ENCODE peak calls at places on chromosomes 7 and 10, in seven cellular contexts. M is endodermal cell; J is Peyer's patch; E is NCI-H1694; C is CD4-positive, alpha-beta T cell; Y is iris pigment epithelial cell; X is pancreas. W is an unnamed sample.

GRCh38 chr7:69813637-69814240 is 215.5 kb downstream of the AUTS2 start:
- DNase-seq in M (no peak), J (no peak), E (no peak), C (no peak), Y (no peak), X (no peak), W (no peak)

GRCh38 chr10:46289209-46289810 is 2.5 kb downstream of the ANTXRL start:
- DNase-seq in M (peak; percentile 22), J (no peak), E (no peak), C (no peak), Y (peak; percentile 34), X (no peak), W (no peak)

GRCh38 chr10:116888380-116889055 is 39.2 kb downstream of the ENO4 start:
- DNase-seq in M (peak; percentile 84), J (no peak), E (no peak), C (no peak), Y (peak; percentile 91), X (peak; percentile 66), W (no peak)

GRCh38 chr10:43739171-43739570 is 90.5 kb upstream of the ZNF32 start:
- DNase-seq in M (no peak), J (no peak), E (no peak), C (no peak), Y (no peak), X (no peak), W (no peak)

GRCh38 chr10:119734396-119735332 is 8.8 kb downstream of the INPP5F start:
- DNase-seq in M (no peak), J (no peak), E (no peak), C (no peak), Y (peak; percentile 64), X (no peak), W (no peak)

GRCh38 chr10:124701435-124701834 is 42.7 kb downstream of the FAM53B start:
- DNase-seq in M (no peak), J (peak; percentile 58), E (no peak), C (no peak), Y (peak; percentile 88), X (peak; percentile 74), W (no peak)

GRCh38 chr10:7551891-7552731 is 114.7 kb downstream of the ITIH5 start:
- DNase-seq in M (peak; percentile 89), J (no peak), E (no peak), C (no peak), Y (no peak), X (no peak), W (no peak)

GRCh38 chr10:122780391-122780790 is 65.3 kb downstream of the CUZD1 start:
- DNase-seq in M (no peak), J (no peak), E (no peak), C (no peak), Y (peak; percentile 8), X (no peak), W (no peak)

GRCh38 chr7:5439572-5440496 is 16.2 kb upstream of the TNRC18 start:
- DNase-seq in M (no peak), J (no peak), E (no peak), C (no peak), Y (no peak), X (no peak), W (no peak)

GRCh38 chr10:103125323-103126267 is 67.5 kb downstream of the NT5C2 start:
- DNase-seq in M (no peak), J (no peak), E (no peak), C (no peak), Y (peak; percentile 57), X (no peak), W (no peak)

GRCh38 chr7:48084727-48085432 is 4.2 kb upstream of the UPP1 start:
- DNase-seq in M (peak; percentile 70), J (no peak), E (no peak), C (peak; percentile 63), Y (peak; percentile 99), X (peak; percentile 53), W (peak; percentile 41)

GRCh38 chr10:5563991-5564536 is 39.3 kb downstream of the CALML3 start:
- DNase-seq in M (peak; percentile 49), J (peak; percentile 44), E (no peak), C (peak; percentile 67), Y (peak; percentile 45), X (no peak), W (no peak)

GRCh38 chr10:24034571-24034970 is 174.4 kb upstream of the KIAA1217 start:
- DNase-seq in M (no peak), J (no peak), E (no peak), C (no peak), Y (no peak), X (peak; percentile 51), W (no peak)

GRCh38 chr7:129492406-129492805 is 9.9 kb upstream of the SMKR1 start:
- DNase-seq in M (no peak), J (no peak), E (no peak), C (no peak), Y (no peak), X (no peak), W (no peak)

GRCh38 chr7:135758531-135758932 is 9.9 kb upstream of the FAM180A start:
- DNase-seq in M (peak; percentile 59), J (no peak), E (no peak), C (no peak), Y (peak; percentile 74), X (no peak), W (no peak)

GRCh38 chr7:226281-226882 is 34.0 kb downstream of the FAM20C start:
- DNase-seq in M (no peak), J (no peak), E (no peak), C (no peak), Y (peak; percentile 76), X (no peak), W (no peak)

GRCh38 chr10:74151879-74152722 is 1.1 kb downstream of the ADK start:
- DNase-seq in M (no peak), J (no peak), E (no peak), C (no peak), Y (no peak), X (no peak), W (no peak)

GRCh38 chr7:40544277-40544723 is 409.5 kb downstream of the SUGCT start:
- DNase-seq in M (no peak), J (no peak), E (no peak), C (no peak), Y (no peak), X (no peak), W (no peak)

GRCh38 chr7:117012284-117013174 is 59.2 kb downstream of the ST7 start:
- DNase-seq in M (no peak), J (no peak), E (peak; percentile 62), C (no peak), Y (peak; percentile 74), X (no peak), W (no peak)

GRCh38 chr10:101140950-101141621 is 10.0 kb downstream of the TLX1 start:
- DNase-seq in M (no peak), J (no peak), E (no peak), C (no peak), Y (no peak), X (no peak), W (no peak)

GRCh38 chr10:50917486-50917885 is 32.1 kb upstream of the A1CF start:
- DNase-seq in M (no peak), J (no peak), E (no peak), C (no peak), Y (peak; percentile 78), X (no peak), W (no peak)

GRCh38 chr10:34024708-34025425 is 690.4 kb upstream of the NRP1 start:
- DNase-seq in M (peak; percentile 74), J (no peak), E (no peak), C (no peak), Y (peak; percentile 51), X (no peak), W (no peak)

GRCh38 chr10:77685494-77685893 is 47.9 kb upstream of the KCNMA1 start:
- DNase-seq in M (peak; percentile 33), J (no peak), E (no peak), C (no peak), Y (no peak), X (no peak), W (no peak)

GRCh38 chr10:49289480-49289879 is 9.5 kb upstream of the C10orf71 start:
- DNase-seq in M (peak; percentile 20), J (no peak), E (no peak), C (no peak), Y (no peak), X (no peak), W (no peak)

GRCh38 chr7:46076527-46076926 is 155.5 kb upstream of the IGFBP3 start:
- DNase-seq in M (no peak), J (no peak), E (no peak), C (no peak), Y (no peak), X (no peak), W (no peak)

GRCh38 chr10:13977861-13978843 is 352.6 kb downstream of the FRMD4A start:
- DNase-seq in M (no peak), J (no peak), E (no peak), C (no peak), Y (peak; percentile 70), X (no peak), W (no peak)

GRCh38 chr7:128940494-128941322 is 3.0 kb downstream of the IRF5 start:
- DNase-seq in M (no peak), J (no peak), E (no peak), C (no peak), Y (no peak), X (no peak), W (no peak)

GRCh38 chr7:108459922-108460551 is 3.8 kb upstream of the NRCAM start:
- DNase-seq in M (no peak), J (no peak), E (peak; percentile 84), C (no peak), Y (no peak), X (no peak), W (no peak)

GRCh38 chr10:103554488-103555320 is 61.2 kb downstream of the NEURL1 start:
- DNase-seq in M (peak; percentile 81), J (peak; percentile 78), E (no peak), C (peak; percentile 7), Y (peak; percentile 51), X (peak; percentile 58), W (no peak)

GRCh38 chr10:33381897-33382578 is 47.6 kb upstream of the NRP1 start:
- DNase-seq in M (no peak), J (no peak), E (no peak), C (no peak), Y (peak; percentile 78), X (no peak), W (no peak)

GRCh38 chr10:84177541-84178386 is 4.2 kb downstream of the GPR15LG start:
- DNase-seq in M (peak; percentile 49), J (no peak), E (no peak), C (peak; percentile 56), Y (no peak), X (no peak), W (no peak)

GRCh38 chr10:125102216-125102615 is 58.1 kb downstream of the CTBP2 start:
- DNase-seq in M (no peak), J (peak; percentile 53), E (no peak), C (no peak), Y (peak; percentile 86), X (peak; percentile 28), W (no peak)

GRCh38 chr7:31122649-31123058 is 70.5 kb downstream of the ADCYAP1R1 start:
- DNase-seq in M (peak; percentile 90), J (no peak), E (peak; percentile 91), C (peak; percentile 11), Y (peak; percentile 86), X (peak; percentile 80), W (no peak)

GRCh38 chr7:35630573-35630972 is 64.4 kb downstream of the HERPUD2 start:
- DNase-seq in M (no peak), J (no peak), E (no peak), C (no peak), Y (peak; percentile 53), X (no peak), W (no peak)

GRCh38 chr7:132276986-132277716 is 299.1 kb downstream of the PLXNA4 start:
- DNase-seq in M (no peak), J (no peak), E (peak; percentile 78), C (no peak), Y (no peak), X (no peak), W (no peak)

GRCh38 chr10:32922164-32922563 is 35.9 kb downstream of the ITGB1 start:
- DNase-seq in M (no peak), J (no peak), E (no peak), C (no peak), Y (no peak), X (no peak), W (no peak)

GRCh38 chr7:130021105-130021834 is 29.9 kb downstream of the ZC3HC1 start:
- DNase-seq in M (no peak), J (no peak), E (no peak), C (no peak), Y (no peak), X (no peak), W (no peak)